ENCODE peak calls at places on chromosomes 2 and 18, in ten cellular contexts. D is esophagus squamous epithelium; X is effector memory CD4-positive, alpha-beta T cell; R is left lung; S is OCI-LY7; V is pancreas; M is IMR-90; A is colonic mucosa; U is PC-9; G is stomach. B is an unnamed sample. For H3K4me1, the result is how much of the 10 kb centered on the place peaks cover.

GRCh38 chr2:48633143-48633542 is 15.5 kb downstream of the GTF2A1L start:
- DNase-seq in R (no peak), M (peak), S (no peak), D (no peak), V (no peak), U (no peak), X (no peak), A (no peak), G (no peak), B (no peak)

GRCh38 chr2:138615257-138615656 is 113.7 kb downstream of the SPOPL start:
- DNase-seq in R (no peak), G (no peak), A (no peak), S (no peak), X (no peak), U (peak), V (no peak), M (peak), D (no peak), B (no peak)

GRCh38 chr18:12860530-12860929 is 23.5 kb downstream of the PTPN2 start:
- DNase-seq in U (no peak), V (no peak), G (no peak), D (no peak), R (no peak), S (no peak), A (no peak), M (no peak), X (no peak), B (no peak)

GRCh38 chr2:102391530-102391929 is 31.4 kb upstream of the IL18RAP start:
- DNase-seq in S (no peak), U (no peak), X (no peak), M (no peak), V (no peak), A (no peak), D (no peak), G (no peak), R (no peak), B (no peak)

GRCh38 chr2:132991464-132992045 is 321.6 kb upstream of the LYPD1 start:
- DNase-seq in X (no peak), G (peak), M (no peak), D (no peak), V (no peak), R (no peak), S (no peak), A (no peak), U (no peak), B (no peak)

GRCh38 chr2:81835318-81836000 is 1530.9 kb upstream of the LRRTM1 start:
- DNase-seq in R (no peak), S (no peak), M (no peak), V (no peak), G (no peak), X (no peak), A (no peak), D (no peak), U (no peak), B (no peak)

GRCh38 chr18:77077836-77078456 is 54.6 kb downstream of the MBP start:
- DNase-seq in M (peak), U (no peak), D (no peak), S (no peak), G (no peak), V (no peak), X (no peak), A (no peak), R (no peak), B (no peak)

GRCh38 chr2:211055438-211055837 is 499.0 kb downstream of the CPS1 start:
- DNase-seq in V (no peak), G (no peak), R (no peak), D (no peak), A (no peak), U (no peak), M (no peak), S (no peak), X (no peak), B (no peak)

GRCh38 chr2:157672129-157672528 is 43.5 kb upstream of the ACVR1C start:
- DNase-seq in U (no peak), G (no peak), M (no peak), S (no peak), A (no peak), R (no peak), V (no peak), D (no peak), X (no peak), B (no peak)

GRCh38 chr2:39488450-39488849 is 51.4 kb upstream of the MAP4K3 start:
- DNase-seq in G (no peak), D (no peak), A (no peak), M (peak), V (no peak), U (peak), X (no peak), S (no peak), R (no peak), B (no peak)

GRCh38 chr18:23301971-23302370 is 151.1 kb upstream of the RIOK3 start:
- DNase-seq in S (peak), X (no peak), G (no peak), R (no peak), U (no peak), V (no peak), A (no peak), D (no peak), M (no peak), B (no peak)

GRCh38 chr2:32009479-32010256 is 1.1 kb downstream of the MEMO1 start:
- DNase-seq in G (peak), A (peak), V (peak), S (peak), U (peak), X (peak), D (no peak), R (peak), M (no peak), B (peak)

GRCh38 chr18:40413160-40413559 is 1541.9 kb upstream of the PIK3C3 start:
- DNase-seq in X (no peak), A (peak), S (no peak), V (no peak), D (no peak), G (no peak), U (no peak), M (peak), R (no peak), B (no peak)

GRCh38 chr18:37476182-37476581 is 89.4 kb downstream of the CELF4 start:
- DNase-seq in M (peak), V (no peak), X (no peak), R (no peak), U (peak), S (peak), G (no peak), A (peak), D (no peak), B (no peak)

DNA sequence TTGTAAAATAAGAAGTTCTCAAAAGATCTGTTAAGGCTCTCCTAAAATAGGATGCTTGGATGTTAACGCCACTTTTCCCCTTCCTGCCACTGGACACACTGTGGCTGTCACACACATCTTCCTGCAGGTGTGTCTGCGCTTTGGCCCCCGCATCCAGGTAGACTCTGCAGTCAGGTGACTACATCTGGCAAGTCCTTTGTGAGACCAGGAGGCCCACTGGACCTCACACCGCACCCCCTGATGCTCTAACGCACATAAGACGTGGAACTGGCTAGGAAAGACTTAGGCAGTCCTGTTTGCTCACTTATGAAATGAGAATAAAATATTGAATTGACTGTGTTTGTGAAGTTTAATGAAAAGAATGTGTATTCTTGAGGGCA is 67.6 kb upstream of the PXDN start:
- DNase-seq in M (no peak), V (no peak), X (no peak), R (no peak), D (no peak), S (no peak), U (no peak), A (no peak), G (no peak), B (no peak)
- H3K4me1 ChIP-seq in M (under half), V (under half), X (under half), R (under half), D (under half), S (under half), U (under half), A (under half), G (under half), B (under half)

DNA sequence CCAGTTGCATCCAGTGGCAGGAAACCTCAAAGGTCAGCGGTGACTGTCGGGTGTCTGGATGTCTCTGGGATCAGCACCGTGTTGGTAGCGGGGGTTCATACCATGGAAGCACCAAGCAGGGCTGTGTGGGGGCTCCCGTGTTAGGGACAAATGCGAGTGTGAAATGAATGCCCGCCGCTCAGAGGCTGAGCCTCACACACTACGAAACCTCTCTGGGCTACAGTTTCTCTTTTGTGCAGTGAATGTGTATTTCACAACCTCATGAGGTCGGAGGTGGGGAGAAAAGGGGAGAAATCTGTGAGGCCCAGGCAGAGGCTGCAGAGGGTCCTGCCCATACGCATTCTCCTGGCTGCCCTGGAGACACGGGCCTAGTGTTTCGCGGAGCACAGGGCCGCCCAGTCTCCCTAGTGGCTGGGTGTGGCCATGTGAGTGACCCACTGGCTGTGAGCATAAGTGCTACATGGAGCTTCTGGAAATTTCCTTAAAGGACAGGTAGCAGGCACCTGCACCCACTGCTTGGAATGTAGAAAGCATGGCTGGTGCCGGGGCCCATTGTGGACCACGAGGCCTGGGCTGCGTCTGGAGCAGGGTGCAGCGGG is 138.0 kb upstream of the GLI2 start:
- DNase-seq in X (no peak), M (no peak), G (no peak), D (no peak), S (no peak), V (no peak), R (peak), A (no peak), U (no peak), B (no peak)
- H3K4me3 ChIP-seq in X (no peak), M (no peak), G (no peak), D (no peak), S (no peak), V (no peak), R (no peak), A (no peak), U (no peak), B (no peak)

DNA sequence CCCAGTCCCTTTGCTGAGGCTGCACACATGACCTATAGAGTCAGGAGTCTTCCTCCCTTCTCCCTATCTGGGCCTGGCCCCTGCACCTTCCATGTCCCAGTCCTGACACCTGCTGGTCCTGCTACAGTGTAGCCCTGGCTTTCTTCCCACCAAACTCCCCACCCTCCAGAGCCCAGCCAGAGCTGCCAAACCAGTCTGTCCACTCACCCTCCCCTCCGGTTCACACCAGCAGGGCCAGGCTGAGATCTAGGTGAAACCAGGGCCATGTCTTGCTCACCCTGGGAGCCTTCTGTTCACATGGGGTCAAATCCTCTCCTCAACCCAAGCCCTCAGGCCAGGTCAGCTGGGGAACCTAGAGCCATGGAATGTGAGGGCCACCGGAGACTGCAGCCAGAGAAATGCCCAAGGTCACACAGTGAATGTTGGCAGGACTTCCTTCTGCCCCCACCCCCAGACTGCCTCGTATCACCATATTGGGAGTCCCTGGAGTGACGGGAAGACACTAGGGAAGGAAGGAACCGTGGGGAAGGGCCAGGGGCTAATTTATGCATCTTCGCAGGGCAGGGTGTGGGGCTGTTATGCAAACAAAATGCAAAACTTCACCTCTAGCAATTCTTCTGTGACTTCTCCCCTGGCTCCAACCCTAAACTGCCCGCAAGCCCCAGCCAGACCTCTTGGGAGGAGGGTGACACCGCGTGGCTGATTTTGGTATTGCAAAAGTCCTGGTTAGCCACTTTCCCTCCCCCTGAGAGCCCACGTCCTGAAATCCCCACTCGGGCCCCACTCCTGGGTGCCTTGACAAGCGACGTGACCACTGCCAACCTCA is 14.6 kb downstream of the TNS1 start:
- DNase-seq in U (peak), A (peak), S (peak), R (no peak), M (peak), G (peak), V (peak), X (peak), D (no peak), B (peak)
- H3K4me1 ChIP-seq in U (under half), A (under half), S (under half), R (under half), M (under half), G (under half), V (under half), X (under half), D (under half), B (under half)

DNA sequence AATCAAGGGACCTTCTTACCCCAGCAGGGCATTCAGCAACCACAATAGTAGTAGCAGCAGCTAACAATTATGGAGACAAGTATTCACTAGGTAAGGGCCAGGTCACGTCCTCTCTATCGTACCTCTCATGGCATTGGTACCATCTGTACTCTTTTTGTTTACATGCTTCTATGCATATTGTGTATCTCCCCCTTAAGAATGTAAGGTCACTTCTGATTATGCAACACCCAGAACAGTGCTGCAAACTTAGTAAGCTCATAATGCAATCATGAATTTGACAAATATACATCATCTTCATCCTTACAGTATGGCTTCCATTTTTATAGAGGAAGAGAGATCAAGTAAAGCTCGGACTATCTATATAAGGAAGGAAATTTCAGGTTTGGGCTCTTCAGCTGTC is 46.1 kb downstream of the SPRED2 start:
- DNase-seq in M (no peak), D (no peak), G (no peak), X (no peak), U (no peak), R (no peak), A (no peak), S (no peak), V (no peak), B (no peak)
- H3K4me3 ChIP-seq in M (no peak), D (no peak), G (no peak), X (no peak), U (no peak), R (no peak), A (no peak), S (no peak), V (no peak), B (no peak)

GRCh38 chr18:48026216-48026615 is 95.8 kb upstream of the SMAD2 start:
- DNase-seq in X (no peak), G (no peak), A (no peak), U (no peak), S (no peak), R (no peak), M (no peak), V (no peak), D (no peak), B (no peak)
- H3K4me1 ChIP-seq in X (under half), G (under half), A (under half), U (under half), S (under half), R (under half), M (under half), V (under half), D (under half), B (under half)

GRCh38 chr2:160952462-160952861 is 207.8 kb upstream of the TANK start:
- DNase-seq in D (no peak), A (no peak), U (no peak), M (peak), S (no peak), G (no peak), X (no peak), V (no peak), R (no peak), B (no peak)
- H3K4me3 ChIP-seq in D (peak), A (no peak), U (no peak), M (peak), S (no peak), G (no peak), X (no peak), V (no peak), R (no peak), B (no peak)

GRCh38 chr2:239263937-239264837 is 136.6 kb downstream of the HDAC4 start:
- DNase-seq in M (peak), S (peak), G (peak), X (no peak), D (no peak), R (no peak), V (peak), U (no peak), A (no peak), B (no peak)
- H3K4me1 ChIP-seq in M (half or more), S (under half), G (half or more), X (half or more), D (under half), R (half or more), V (under half), U (under half), A (under half), B (half or more)

GRCh38 chr2:2422621-2423020 is 91.5 kb upstream of the MYT1L start:
- DNase-seq in A (no peak), S (no peak), D (no peak), V (no peak), X (no peak), R (no peak), G (no peak), M (no peak), U (no peak), B (no peak)
- H3K4me3 ChIP-seq in A (no peak), S (no peak), D (no peak), V (no peak), X (no peak), R (no peak), G (no peak), M (no peak), U (no peak), B (no peak)

DNA sequence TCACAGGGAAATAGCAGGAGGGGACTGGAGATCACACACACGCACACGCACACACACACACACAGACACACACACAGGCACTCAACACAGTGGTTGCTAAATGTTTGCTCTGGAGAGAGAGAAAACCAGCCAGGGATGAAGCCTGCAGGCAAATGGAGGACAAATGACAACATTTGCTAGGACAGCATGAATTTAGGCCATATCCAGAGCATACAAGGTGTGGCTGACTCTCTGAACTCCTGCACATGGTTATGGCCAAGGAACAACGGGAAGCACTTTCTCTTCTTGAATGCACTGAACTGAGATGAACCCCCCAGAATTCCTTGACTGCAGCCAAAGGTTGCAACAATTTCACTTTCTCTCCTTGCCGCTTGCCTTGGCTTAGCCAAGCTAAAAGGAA is 230.0 kb upstream of the RASGRP3 start:
- DNase-seq in M (no peak), D (no peak), G (no peak), A (no peak), U (no peak), X (no peak), V (no peak), S (no peak), R (no peak), B (no peak)
- H3K4me1 ChIP-seq in M (under half), D (under half), G (under half), A (under half), U (under half), X (under half), V (under half), S (under half), R (under half), B (under half)

B was measured in CD4-positive, CD25-positive, alpha-beta regulatory T cell.